ENCODE peak calls at places on chromosomes 13 and 19, in four cellular contexts. W is AG09309; E is stimulated activated CD4-positive, alpha-beta T cell treated with anti-CD3 and anti-CD28 coated beads, TNF-alpha, amount 100 ng/mL, for 24 hours; P is ovary. N is an unnamed sample.

GRCh38 chr13:51780099-51780498 is 23.9 kb downstream of the DHRS12 start:
- DNase-seq in W (no peak), E (no peak), P (no peak), N (no peak)

GRCh38 chr13:65378943-65379519 is 1851.1 kb downstream of the PCDH9 start:
- DNase-seq in W (no peak), E (no peak), P (no peak), N (no peak)

GRCh38 chr13:113669871-113670341 is 2.9 kb downstream of the GRK1 start:
- DNase-seq in W (no peak), E (no peak), P (no peak), N (peak; percentile 48)

GRCh38 chr13:95192998-95193397 is 108.3 kb downstream of the ABCC4 start:
- DNase-seq in W (no peak), E (no peak), P (no peak), N (no peak)

GRCh38 chr13:22517544-22517943 is 663.2 kb upstream of the SGCG start:
- DNase-seq in W (no peak), E (no peak), P (no peak), N (no peak)

GRCh38 chr19:19606021-19606420 is 12.5 kb downstream of the PBX4 start:
- DNase-seq in W (no peak), E (no peak), P (no peak), N (no peak)

GRCh38 chr13:20713751-20714150 is 10.3 kb downstream of the IL17D start:
- DNase-seq in W (peak; percentile 8), E (no peak), P (peak; percentile 43), N (no peak)

GRCh38 chr13:32901994-32902780 is 114.0 kb upstream of the KL start:
- DNase-seq in W (no peak), E (no peak), P (no peak), N (no peak)

GRCh38 chr19:2950286-2951124 is 5.7 kb upstream of the ZNF77 start:
- DNase-seq in W (peak; percentile 98), E (peak; percentile 100), P (peak; percentile 100), N (peak; percentile 100)

GRCh38 chr13:50509771-50510441 is 333.6 kb downstream of the DLEU7 start:
- DNase-seq in W (no peak), E (no peak), P (no peak), N (no peak)

GRCh38 chr13:92804346-92804745 is 422.3 kb upstream of the GPC6 start:
- DNase-seq in W (peak; percentile 4), E (no peak), P (no peak), N (no peak)

GRCh38 chr19:19324059-19324755 is 3.6 kb downstream of the MAU2 start:
- DNase-seq in W (no peak), E (no peak), P (no peak), N (no peak)

GRCh38 chr19:49682274-49682673 is 5.2 kb downstream of the PRMT1 start:
- DNase-seq in W (no peak), E (no peak), P (no peak), N (no peak)

GRCh38 chr13:79386125-79386822 is 19.8 kb downstream of the RBM26 start:
- DNase-seq in W (no peak), E (no peak), P (no peak), N (no peak)

GRCh38 chr13:59458908-59459579 is 704.7 kb downstream of the DIAPH3 start:
- DNase-seq in W (peak; percentile 32), E (no peak), P (no peak), N (no peak)

GRCh38 chr19:2540646-2541454 is 64.9 kb downstream of the GADD45B start:
- DNase-seq in W (peak; percentile 91), E (no peak), P (peak; percentile 87), N (peak; percentile 85)

GRCh38 chr19:11171144-11171543 is 15.6 kb upstream of the SPC24 start:
- DNase-seq in W (no peak), E (no peak), P (no peak), N (no peak)

GRCh38 chr19:35247526-35248309 is 1.1 kb upstream of the LSR start:
- DNase-seq in W (no peak), E (no peak), P (peak; percentile 27), N (no peak)

GRCh38 chr13:100630564-100630963 is 42.0 kb upstream of the GGACT start:
- DNase-seq in W (no peak), E (no peak), P (no peak), N (no peak)

GRCh38 chr13:31790992-31791391 is 51.7 kb downstream of the RXFP2 start:
- DNase-seq in W (no peak), E (no peak), P (no peak), N (no peak)

GRCh38 chr13:92826197-92826596 is 400.4 kb upstream of the GPC6 start:
- DNase-seq in W (no peak), E (no peak), P (no peak), N (no peak)

GRCh38 chr19:18046066-18046718 is 38.2 kb downstream of the ARRDC2 start:
- DNase-seq in W (peak; percentile 41), E (no peak), P (no peak), N (no peak)

GRCh38 chr13:100210966-100211710 is 122.2 kb downstream of the PCCA start:
- DNase-seq in W (no peak), E (no peak), P (no peak), N (no peak)

GRCh38 chr19:9353011-9353410 is 9.8 kb upstream of the ZNF177 start:
- DNase-seq in W (no peak), E (no peak), P (no peak), N (no peak)

GRCh38 chr13:36992362-36992761 is 6.8 kb downstream of the ALG5 start:
- DNase-seq in W (no peak), E (no peak), P (no peak), N (no peak)

GRCh38 chr13:39016789-39017188 is 21.1 kb downstream of the PROSER1 start:
- DNase-seq in W (no peak), E (no peak), P (no peak), N (no peak)